ENCODE peak calls at places on chromosomes 2 and 18, in ten cellular contexts. C is right cardiac atrium; J is activated naive CD8-positive, alpha-beta T cell treated with anti-CD3 and anti-CD28 coated beads, Interleukin-2, amount 50 U/mL, for 24 hours; L is RWPE2; Z is Right ventricle myocardium superior; T is left lobe of liver; N is lower lobe of right lung; H is Right ventricle myocardium inferior; I is naive thymus-derived CD8-positive, alpha-beta T cell; W is effector memory CD8-positive, alpha-beta T cell. G is an unnamed sample.

GRCh38 chr2:74762789-74763188 is 71.1 kb upstream of the HK2 start:
- ATAC-seq in C (no peak), W (no peak), L (no peak), J (no peak), Z (no peak), H (no peak), T (no peak), N (no peak), I (no peak), G (no peak)

GRCh38 chr2:58545300-58546280 is 304.5 kb upstream of the FANCL start:
- ATAC-seq in W (no peak), H (no peak), L (no peak), Z (no peak), N (no peak), T (no peak), I (no peak), C (no peak), J (no peak), G (no peak)

GRCh38 chr2:176130153-176130916 is 830 bp downstream of the HOXD8 start:
- ATAC-seq in J (peak; percentile 20), W (peak; percentile 40), C (peak; percentile 37), I (peak; percentile 43), H (no peak), Z (peak; percentile 29), L (peak; percentile 59), N (peak; percentile 32), T (no peak), G (no peak)

GRCh38 chr2:119290859-119291587 is 67.4 kb downstream of the STEAP3 start:
- ATAC-seq in C (peak; percentile 73), W (no peak), J (peak; percentile 89), I (no peak), H (peak; percentile 80), T (peak; percentile 96), Z (peak; percentile 88), L (peak; percentile 96), N (peak; percentile 93), G (no peak)

GRCh38 chr2:214410918-214411554 is at the start of gene VWC2L:
- ATAC-seq in J (no peak), T (peak; percentile 98), L (peak; percentile 96), Z (peak; percentile 82), H (no peak), I (no peak), N (peak; percentile 77), W (no peak), C (peak; percentile 77), G (no peak)

GRCh38 chr18:37501136-37501535 is 64.5 kb downstream of the CELF4 start:
- ATAC-seq in T (no peak), C (no peak), W (no peak), I (no peak), L (no peak), N (no peak), H (no peak), Z (no peak), J (no peak), G (no peak)

GRCh38 chr2:138103156-138103555 is 138.9 kb downstream of the HNMT start:
- ATAC-seq in J (no peak), C (no peak), W (no peak), H (no peak), N (no peak), T (no peak), Z (no peak), I (no peak), L (no peak), G (no peak)

GRCh38 chr2:102185347-102185746 is 1.5 kb upstream of the IL1RL2 start:
- ATAC-seq in H (no peak), T (peak; percentile 29), I (no peak), Z (no peak), N (no peak), C (no peak), W (peak; percentile 35), J (no peak), L (no peak), G (peak; percentile 27)

GRCh38 chr18:41732371-41732770 is 222.7 kb upstream of the PIK3C3 start:
- ATAC-seq in L (no peak), Z (no peak), C (no peak), H (no peak), N (no peak), T (no peak), I (no peak), J (no peak), W (no peak), G (no peak)

GRCh38 chr2:193867454-193867853 is 1672.7 kb upstream of the TMEFF2 start:
- ATAC-seq in J (no peak), Z (no peak), W (no peak), I (no peak), H (no peak), T (no peak), C (no peak), N (no peak), L (no peak), G (no peak)

GRCh38 chr2:30234180-30234971 is 3.0 kb downstream of the LBH start:
- ATAC-seq in W (no peak), J (peak; percentile 28), I (no peak), L (peak; percentile 75), T (no peak), Z (no peak), H (no peak), N (peak; percentile 3), C (no peak), G (peak; percentile 62)

GRCh38 chr2:14301331-14301730 is 331.2 kb upstream of the LRATD1 start:
- ATAC-seq in N (no peak), H (no peak), I (no peak), W (no peak), C (no peak), T (no peak), L (no peak), J (no peak), Z (no peak), G (no peak)

GRCh38 chr2:46645681-46646162 is 166.4 kb downstream of the TMEM247 start:
- ATAC-seq in W (no peak), T (no peak), J (no peak), I (no peak), C (peak; percentile 81), L (peak; percentile 73), N (peak; percentile 78), Z (peak; percentile 60), H (peak; percentile 72), G (no peak)

GRCh38 chr2:95042472-95043271 is 17.2 kb downstream of the MAL start:
- ATAC-seq in H (peak; percentile 4), I (no peak), N (peak; percentile 18), L (peak; percentile 22), T (no peak), W (no peak), Z (peak; percentile 11), J (no peak), C (no peak), G (peak; percentile 33)

GRCh38 chr18:35283923-35284794 is 5.9 kb downstream of the ZSCAN30 start:
- ATAC-seq in H (peak; percentile 54), I (no peak), J (no peak), L (no peak), T (no peak), W (no peak), Z (peak; percentile 83), C (peak; percentile 47), N (no peak), G (no peak)

GRCh38 chr18:50880108-50880465 is 1.2 kb downstream of the ME2 start:
- ATAC-seq in N (no peak), J (no peak), L (no peak), H (no peak), I (peak; percentile 1), W (no peak), T (no peak), C (no peak), Z (no peak), G (no peak)

GRCh38 chr2:220811952-220812570 is 760.0 kb downstream of the EPHA4 start:
- ATAC-seq in C (no peak), J (no peak), Z (no peak), W (no peak), I (no peak), N (no peak), L (peak; percentile 91), H (no peak), T (no peak), G (no peak)

GRCh38 chr2:237280235-237280634 is 133.7 kb downstream of the COL6A3 start:
- ATAC-seq in I (no peak), C (no peak), T (no peak), J (no peak), L (peak; percentile 58), N (peak; percentile 36), W (no peak), Z (peak; percentile 14), H (no peak), G (no peak)

GRCh38 chr18:56515522-56515921 is 122.9 kb downstream of the TXNL1 start:
- ATAC-seq in N (no peak), Z (no peak), C (no peak), J (no peak), W (no peak), L (no peak), H (no peak), I (no peak), T (peak; percentile 15), G (no peak)

GRCh38 chr2:100675855-100676254 is 113.1 kb downstream of the PDCL3 start:
- ATAC-seq in C (no peak), I (no peak), J (no peak), Z (no peak), L (no peak), T (no peak), W (no peak), N (no peak), H (no peak), G (no peak)

GRCh38 chr2:11395389-11395788 is 51.0 kb upstream of the ROCK2 start:
- ATAC-seq in Z (no peak), H (no peak), C (peak; percentile 42), T (peak; percentile 31), N (no peak), W (no peak), I (no peak), J (no peak), L (no peak), G (no peak)

GRCh38 chr2:215489288-215489848 is 53.5 kb upstream of the FN1 start:
- ATAC-seq in N (no peak), H (no peak), I (no peak), Z (no peak), T (peak; percentile 70), J (no peak), L (no peak), C (no peak), W (no peak), G (no peak)